ENCODE peak calls at places on chromosomes 1 and 21, in six cellular contexts. One of them, this sample, is unnamed.

GRCh38 chr1:117013310-117013850 is 11.8 kb downstream of the CD101 start:
- DNase-seq in BJ: no peak
- DNase-seq in esophagus squamous epithelium: no peak
- DNase-seq in stimulated activated CD4-positive, alpha-beta T cell treated with anti-CD3 and anti-CD28 coated beads, Interleukin-1b, Interleukin-23, amount 100 ng/mL, for 24 hours: no peak
- DNase-seq in ascending aorta: no peak
- DNase-seq in substantia nigra: no peak
- DNase-seq in this sample: peak

GRCh38 chr1:112673589-112674439 is 645 bp upstream of the MOV10 start:
- DNase-seq in esophagus squamous epithelium: no peak
- DNase-seq in stimulated activated CD4-positive, alpha-beta T cell treated with anti-CD3 and anti-CD28 coated beads, Interleukin-1b, Interleukin-23, amount 100 ng/mL, for 24 hours: no peak
- DNase-seq in ascending aorta: no peak
- DNase-seq in substantia nigra: no peak
- DNase-seq in BJ: no peak
- DNase-seq in this sample: no peak

GRCh38 chr1:111736548-111737215 is 2.5 kb downstream of the INKA2 start:
- DNase-seq in stimulated activated CD4-positive, alpha-beta T cell treated with anti-CD3 and anti-CD28 coated beads, Interleukin-1b, Interleukin-23, amount 100 ng/mL, for 24 hours: no peak
- DNase-seq in BJ: no peak
- DNase-seq in ascending aorta: no peak
- DNase-seq in esophagus squamous epithelium: no peak
- DNase-seq in substantia nigra: peak
- DNase-seq in this sample: no peak

GRCh38 chr21:16377120-16377658 is 647.4 kb downstream of the USP25 start:
- DNase-seq in stimulated activated CD4-positive, alpha-beta T cell treated with anti-CD3 and anti-CD28 coated beads, Interleukin-1b, Interleukin-23, amount 100 ng/mL, for 24 hours: no peak
- DNase-seq in substantia nigra: no peak
- DNase-seq in BJ: no peak
- DNase-seq in esophagus squamous epithelium: no peak
- DNase-seq in ascending aorta: no peak
- DNase-seq in this sample: no peak

GRCh38 chr21:14321042-14321441 is 61.9 kb downstream of the HSPA13 start:
- DNase-seq in stimulated activated CD4-positive, alpha-beta T cell treated with anti-CD3 and anti-CD28 coated beads, Interleukin-1b, Interleukin-23, amount 100 ng/mL, for 24 hours: no peak
- DNase-seq in BJ: no peak
- DNase-seq in esophagus squamous epithelium: no peak
- DNase-seq in ascending aorta: no peak
- DNase-seq in substantia nigra: no peak
- DNase-seq in this sample: no peak

GRCh38 chr21:45050361-45050785 is 24.0 kb upstream of the ADARB1 start:
- DNase-seq in esophagus squamous epithelium: no peak
- DNase-seq in substantia nigra: no peak
- DNase-seq in BJ: no peak
- DNase-seq in ascending aorta: peak
- DNase-seq in stimulated activated CD4-positive, alpha-beta T cell treated with anti-CD3 and anti-CD28 coated beads, Interleukin-1b, Interleukin-23, amount 100 ng/mL, for 24 hours: no peak
- DNase-seq in this sample: no peak

GRCh38 chr1:39733161-39733560 is 5.5 kb upstream of the PPIE start:
- DNase-seq in esophagus squamous epithelium: no peak
- DNase-seq in BJ: no peak
- DNase-seq in substantia nigra: no peak
- DNase-seq in ascending aorta: no peak
- DNase-seq in stimulated activated CD4-positive, alpha-beta T cell treated with anti-CD3 and anti-CD28 coated beads, Interleukin-1b, Interleukin-23, amount 100 ng/mL, for 24 hours: no peak
- DNase-seq in this sample: no peak

GRCh38 chr1:13590486-13590885 is 6.9 kb downstream of the PDPN start:
- DNase-seq in stimulated activated CD4-positive, alpha-beta T cell treated with anti-CD3 and anti-CD28 coated beads, Interleukin-1b, Interleukin-23, amount 100 ng/mL, for 24 hours: no peak
- DNase-seq in substantia nigra: no peak
- DNase-seq in esophagus squamous epithelium: no peak
- DNase-seq in ascending aorta: no peak
- DNase-seq in BJ: no peak
- DNase-seq in this sample: no peak

GRCh38 chr1:81799939-81800740 is 594 bp upstream of the ADGRL2 start:
- DNase-seq in ascending aorta: no peak
- DNase-seq in stimulated activated CD4-positive, alpha-beta T cell treated with anti-CD3 and anti-CD28 coated beads, Interleukin-1b, Interleukin-23, amount 100 ng/mL, for 24 hours: no peak
- DNase-seq in esophagus squamous epithelium: no peak
- DNase-seq in substantia nigra: no peak
- DNase-seq in BJ: no peak
- DNase-seq in this sample: peak

GRCh38 chr1:96388421-96389310 is 332.9 kb upstream of the PTBP2 start:
- DNase-seq in BJ: no peak
- DNase-seq in stimulated activated CD4-positive, alpha-beta T cell treated with anti-CD3 and anti-CD28 coated beads, Interleukin-1b, Interleukin-23, amount 100 ng/mL, for 24 hours: no peak
- DNase-seq in esophagus squamous epithelium: no peak
- DNase-seq in substantia nigra: no peak
- DNase-seq in ascending aorta: no peak
- DNase-seq in this sample: no peak

GRCh38 chr1:60668584-60668983 is 413.8 kb upstream of the NFIA start:
- DNase-seq in BJ: no peak
- DNase-seq in stimulated activated CD4-positive, alpha-beta T cell treated with anti-CD3 and anti-CD28 coated beads, Interleukin-1b, Interleukin-23, amount 100 ng/mL, for 24 hours: no peak
- DNase-seq in esophagus squamous epithelium: no peak
- DNase-seq in substantia nigra: no peak
- DNase-seq in ascending aorta: no peak
- DNase-seq in this sample: no peak

GRCh38 chr21:45150630-45151265 is 76.4 kb downstream of the ADARB1 start:
- DNase-seq in esophagus squamous epithelium: no peak
- DNase-seq in substantia nigra: no peak
- DNase-seq in ascending aorta: no peak
- DNase-seq in BJ: no peak
- DNase-seq in stimulated activated CD4-positive, alpha-beta T cell treated with anti-CD3 and anti-CD28 coated beads, Interleukin-1b, Interleukin-23, amount 100 ng/mL, for 24 hours: no peak
- DNase-seq in this sample: no peak

GRCh38 chr1:30912203-30912602 is 3.6 kb upstream of the SDC3 start:
- DNase-seq in esophagus squamous epithelium: no peak
- DNase-seq in stimulated activated CD4-positive, alpha-beta T cell treated with anti-CD3 and anti-CD28 coated beads, Interleukin-1b, Interleukin-23, amount 100 ng/mL, for 24 hours: no peak
- DNase-seq in BJ: no peak
- DNase-seq in ascending aorta: no peak
- DNase-seq in substantia nigra: no peak
- DNase-seq in this sample: no peak

GRCh38 chr1:197200468-197200899 is 54.0 kb upstream of the ASPM start:
- DNase-seq in substantia nigra: no peak
- DNase-seq in stimulated activated CD4-positive, alpha-beta T cell treated with anti-CD3 and anti-CD28 coated beads, Interleukin-1b, Interleukin-23, amount 100 ng/mL, for 24 hours: no peak
- DNase-seq in esophagus squamous epithelium: no peak
- DNase-seq in ascending aorta: no peak
- DNase-seq in BJ: no peak
- DNase-seq in this sample: no peak

GRCh38 chr1:30684881-30685795 is 38.2 kb downstream of the MATN1 start:
- DNase-seq in stimulated activated CD4-positive, alpha-beta T cell treated with anti-CD3 and anti-CD28 coated beads, Interleukin-1b, Interleukin-23, amount 100 ng/mL, for 24 hours: no peak
- DNase-seq in BJ: no peak
- DNase-seq in substantia nigra: no peak
- DNase-seq in ascending aorta: no peak
- DNase-seq in esophagus squamous epithelium: no peak
- DNase-seq in this sample: no peak

GRCh38 chr1:94540440-94541174 is 952 bp downstream of the F3 start:
- DNase-seq in BJ: no peak
- DNase-seq in esophagus squamous epithelium: no peak
- DNase-seq in ascending aorta: no peak
- DNase-seq in substantia nigra: no peak
- DNase-seq in stimulated activated CD4-positive, alpha-beta T cell treated with anti-CD3 and anti-CD28 coated beads, Interleukin-1b, Interleukin-23, amount 100 ng/mL, for 24 hours: no peak
- DNase-seq in this sample: no peak

GRCh38 chr1:16076003-16076870 is 2.8 kb upstream of the FAM131C start:
- DNase-seq in stimulated activated CD4-positive, alpha-beta T cell treated with anti-CD3 and anti-CD28 coated beads, Interleukin-1b, Interleukin-23, amount 100 ng/mL, for 24 hours: no peak
- DNase-seq in substantia nigra: no peak
- DNase-seq in BJ: peak
- DNase-seq in esophagus squamous epithelium: no peak
- DNase-seq in ascending aorta: no peak
- DNase-seq in this sample: no peak

GRCh38 chr1:10380594-10381275 is 18.1 kb upstream of the PGD start:
- DNase-seq in ascending aorta: no peak
- DNase-seq in BJ: peak
- DNase-seq in stimulated activated CD4-positive, alpha-beta T cell treated with anti-CD3 and anti-CD28 coated beads, Interleukin-1b, Interleukin-23, amount 100 ng/mL, for 24 hours: no peak
- DNase-seq in esophagus squamous epithelium: no peak
- DNase-seq in substantia nigra: no peak
- DNase-seq in this sample: no peak

GRCh38 chr1:51175278-51175677 is 60.8 kb upstream of the RNF11 start:
- DNase-seq in ascending aorta: no peak
- DNase-seq in substantia nigra: no peak
- DNase-seq in stimulated activated CD4-positive, alpha-beta T cell treated with anti-CD3 and anti-CD28 coated beads, Interleukin-1b, Interleukin-23, amount 100 ng/mL, for 24 hours: no peak
- DNase-seq in BJ: no peak
- DNase-seq in esophagus squamous epithelium: no peak
- DNase-seq in this sample: no peak

GRCh38 chr1:18938008-18938706 is 18.3 kb downstream of the IFFO2 start:
- DNase-seq in stimulated activated CD4-positive, alpha-beta T cell treated with anti-CD3 and anti-CD28 coated beads, Interleukin-1b, Interleukin-23, amount 100 ng/mL, for 24 hours: no peak
- DNase-seq in esophagus squamous epithelium: no peak
- DNase-seq in BJ: no peak
- DNase-seq in ascending aorta: no peak
- DNase-seq in substantia nigra: no peak
- DNase-seq in this sample: no peak

GRCh38 chr1:202615501-202616354 is 94.5 kb downstream of the SYT2 start:
- DNase-seq in BJ: peak
- DNase-seq in ascending aorta: no peak
- DNase-seq in substantia nigra: no peak
- DNase-seq in stimulated activated CD4-positive, alpha-beta T cell treated with anti-CD3 and anti-CD28 coated beads, Interleukin-1b, Interleukin-23, amount 100 ng/mL, for 24 hours: no peak
- DNase-seq in esophagus squamous epithelium: no peak
- DNase-seq in this sample: no peak

GRCh38 chr1:165501975-165502358 is 41.8 kb upstream of the LRRC52 start:
- DNase-seq in esophagus squamous epithelium: no peak
- DNase-seq in BJ: no peak
- DNase-seq in ascending aorta: no peak
- DNase-seq in stimulated activated CD4-positive, alpha-beta T cell treated with anti-CD3 and anti-CD28 coated beads, Interleukin-1b, Interleukin-23, amount 100 ng/mL, for 24 hours: no peak
- DNase-seq in substantia nigra: no peak
- DNase-seq in this sample: no peak

GRCh38 chr1:90488451-90488850 is 228.7 kb downstream of the BARHL2 start:
- DNase-seq in BJ: peak
- DNase-seq in esophagus squamous epithelium: no peak
- DNase-seq in substantia nigra: no peak
- DNase-seq in stimulated activated CD4-positive, alpha-beta T cell treated with anti-CD3 and anti-CD28 coated beads, Interleukin-1b, Interleukin-23, amount 100 ng/mL, for 24 hours: no peak
- DNase-seq in ascending aorta: no peak
- DNase-seq in this sample: no peak

This sample was measured in HuH-7.5.